ENCODE peak calls at places on chromosomes 7 and 10, in eight cellular contexts. F, G, I, J, U, R, M and O are unnamed samples.

GRCh38 chr10:35191523-35191922 is 64.9 kb downstream of the CREM start:
- DNase-seq in U (peak; percentile 54), F (no peak), G (no peak), J (no peak), M (no peak), R (peak; percentile 55), I (no peak), O (no peak)

GRCh38 chr7:47403341-47403866 is 178.5 kb downstream of the TNS3 start:
- DNase-seq in R (no peak), F (no peak), I (no peak), J (no peak), U (no peak), M (no peak), G (no peak), O (no peak)

GRCh38 chr7:7176421-7177043 is 5.8 kb upstream of the C1GALT1 start:
- DNase-seq in J (no peak), U (peak; percentile 78), M (no peak), R (peak; percentile 95), F (peak; percentile 84), I (no peak), G (no peak), O (no peak)

GRCh38 chr7:157033483-157034473 is 23.3 kb upstream of the MNX1 start:
- DNase-seq in M (no peak), R (no peak), G (no peak), U (no peak), I (no peak), F (no peak), J (peak; percentile 35), O (no peak)

GRCh38 chr7:35430547-35431153 is 176.8 kb upstream of the TBX20 start:
- DNase-seq in R (peak; percentile 36), M (no peak), I (no peak), G (no peak), U (peak; percentile 21), J (no peak), F (peak; percentile 52), O (no peak)

GRCh38 chr7:77427996-77428603 is 12.0 kb upstream of the GSAP start:
- DNase-seq in M (no peak), G (no peak), I (no peak), F (peak; percentile 77), R (peak; percentile 92), U (peak; percentile 67), J (no peak), O (no peak)

GRCh38 chr10:47456096-47456485 is 27.8 kb downstream of the ANXA8 start:
- DNase-seq in U (no peak), R (no peak), F (no peak), J (no peak), I (peak; percentile 2), M (no peak), G (peak; percentile 50), O (no peak)

GRCh38 chr10:73405556-73405955 is 8.3 kb downstream of the ANXA7 start:
- DNase-seq in R (no peak), F (no peak), U (no peak), I (no peak), G (no peak), M (no peak), J (no peak), O (no peak)

GRCh38 chr10:30373596-30374327 is 24.7 kb upstream of the MTPAP start:
- DNase-seq in M (no peak), R (no peak), U (no peak), G (no peak), F (no peak), I (no peak), J (no peak), O (no peak)

GRCh38 chr10:30379983-30380382 is 30.9 kb upstream of the MTPAP start:
- DNase-seq in I (no peak), R (no peak), U (no peak), G (no peak), M (no peak), F (no peak), J (no peak), O (no peak)

GRCh38 chr10:30374353-30374752 is 25.3 kb upstream of the MTPAP start:
- DNase-seq in R (peak; percentile 32), G (no peak), J (no peak), F (peak; percentile 4), U (no peak), M (no peak), I (no peak), O (no peak)

GRCh38 chr10:30383366-30383765 is 34.3 kb upstream of the MTPAP start:
- DNase-seq in M (no peak), U (peak; percentile 46), R (no peak), J (no peak), G (no peak), I (no peak), F (no peak), O (no peak)

DNA sequence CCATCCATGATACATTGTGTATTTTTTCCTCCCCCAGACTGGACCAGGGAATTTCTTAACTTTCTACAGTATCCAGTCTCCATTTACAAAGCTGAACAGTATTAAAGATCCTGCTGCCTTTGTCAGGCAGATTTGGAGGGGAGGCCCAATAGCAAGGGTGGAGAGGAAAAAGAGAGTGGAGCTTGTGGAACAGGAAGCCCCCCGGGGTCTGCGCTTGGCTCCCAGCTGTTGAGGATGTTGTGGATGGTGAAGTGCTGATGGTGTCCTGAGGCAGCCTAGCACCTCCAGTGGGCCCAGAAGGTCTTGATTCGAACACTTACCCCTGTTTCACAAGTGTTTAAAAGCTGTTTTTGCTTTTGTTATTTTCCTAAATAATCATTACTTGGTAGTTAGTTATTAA is 29.5 kb upstream of the MTPAP start:
- DNase-seq in F (no peak), M (no peak), G (no peak), R (no peak), I (no peak), U (no peak), J (no peak), O (no peak)
- TF ChIP-seq CTCF in F (no peak), M (no peak), G (no peak), R (no peak), I (no peak), U (no peak), J (no peak), O (no peak)

GRCh38 chr7:78768859-78769258 is 684.6 kb downstream of the MAGI2 start:
- DNase-seq in I (no peak), G (no peak), R (peak; percentile 1), F (no peak), U (no peak), M (no peak), J (no peak), O (peak; percentile 17)

GRCh38 chr7:78769551-78770101 is 683.8 kb downstream of the MAGI2 start:
- DNase-seq in I (peak; percentile 26), G (no peak), J (no peak), F (no peak), U (no peak), R (peak; percentile 5), M (no peak), O (peak; percentile 18)

GRCh38 chr7:78765985-78766729 is 687.3 kb downstream of the MAGI2 start:
- DNase-seq in R (no peak), F (no peak), J (no peak), G (no peak), M (no peak), I (no peak), U (no peak), O (no peak)

DNA sequence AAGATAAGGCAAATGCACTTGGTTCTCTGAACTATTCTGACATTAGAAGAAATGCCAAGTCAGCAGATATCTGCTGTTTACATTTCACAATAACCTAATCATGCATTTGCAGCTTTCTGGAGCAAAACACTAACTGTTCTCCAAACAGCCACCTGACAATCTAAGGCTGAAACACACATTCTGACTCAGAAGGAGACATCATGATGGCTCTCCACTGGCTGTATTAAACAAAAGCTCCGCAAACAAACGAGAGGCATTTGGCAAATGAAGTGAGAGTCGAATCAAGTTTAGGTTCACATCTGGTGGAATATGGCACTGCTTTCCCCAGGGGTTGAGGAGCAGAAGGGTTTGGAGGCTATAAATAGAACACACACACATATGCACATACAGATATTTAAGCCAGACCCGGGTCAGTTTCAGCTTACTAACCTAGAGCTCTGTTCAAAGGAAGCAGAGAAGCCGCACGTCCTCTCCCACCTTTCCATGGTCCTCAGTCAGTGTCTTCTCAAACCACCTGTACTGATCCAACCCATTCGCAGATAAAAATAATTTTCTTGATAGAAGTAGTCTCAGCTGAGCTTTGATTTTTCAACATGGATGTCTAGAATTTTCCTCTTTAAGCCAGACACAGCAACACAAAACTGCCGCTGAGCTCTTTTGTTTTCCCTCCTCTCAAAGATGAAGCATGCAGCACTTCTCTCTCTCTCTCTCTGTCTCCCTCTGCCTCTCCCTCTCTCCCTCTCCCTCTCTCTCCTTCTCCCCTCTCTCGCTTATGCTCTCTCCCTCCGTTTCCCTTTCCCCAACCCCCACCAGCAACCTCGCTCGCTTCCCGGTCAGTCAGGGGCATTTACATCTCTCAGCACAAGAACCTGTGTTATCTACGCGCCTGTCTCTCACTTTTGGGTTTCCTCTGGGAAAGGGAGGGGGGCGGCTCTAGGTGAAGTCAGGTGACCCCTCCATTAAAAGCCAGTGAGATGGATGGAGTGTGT is 682.8 kb downstream of the MAGI2 start:
- DNase-seq in M (peak; percentile 37), F (no peak), J (no peak), U (no peak), I (no peak), G (no peak), R (peak; percentile 13), O (peak; percentile 68)
- TF ChIP-seq CTCF in M (no peak), F (no peak), J (no peak), U (no peak), I (no peak), G (no peak), R (no peak), O (no peak)

DNA sequence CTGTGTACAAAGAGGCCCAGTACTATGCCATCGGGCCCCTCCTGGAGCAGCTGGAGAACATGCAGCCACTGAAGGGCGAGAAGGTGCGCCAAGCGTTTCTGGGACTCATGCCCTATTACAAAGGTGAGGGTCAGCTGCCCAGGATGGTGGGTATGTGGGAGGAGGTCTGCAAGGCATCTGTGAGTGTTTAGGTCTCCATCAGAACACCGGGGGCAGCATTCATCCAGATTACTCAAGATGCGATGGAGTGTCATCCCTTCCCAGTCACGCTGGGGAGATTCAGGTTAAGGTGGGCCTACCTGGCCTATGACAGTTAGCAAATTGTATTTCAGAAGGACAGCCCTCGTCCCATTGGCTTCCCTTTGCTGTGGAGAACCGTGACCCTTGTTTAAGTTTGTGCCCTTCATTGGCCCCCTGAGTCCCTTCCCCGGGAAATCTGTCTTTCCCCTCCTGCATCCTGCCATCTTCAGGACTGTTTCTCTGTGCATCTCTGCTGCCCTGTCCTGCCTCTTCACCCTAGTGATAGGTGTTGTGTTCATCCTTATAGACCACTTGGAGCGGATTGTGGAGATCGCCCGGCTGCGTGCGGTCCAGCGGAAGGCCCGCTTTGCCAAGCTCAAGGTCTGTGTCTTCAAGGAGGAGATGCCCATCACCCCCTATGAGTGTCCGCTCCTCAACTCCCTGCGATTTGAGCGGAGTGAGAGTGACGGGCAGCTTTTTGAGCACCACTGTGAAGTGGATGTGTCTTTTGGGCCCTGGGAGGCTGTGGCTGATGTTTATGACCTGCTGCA is 9.8 kb downstream of the KCTD7 start:
- DNase-seq in G (no peak), I (no peak), F (no peak), R (no peak), U (no peak), M (no peak), J (no peak), O (no peak)
- TF ChIP-seq CTCF in G (no peak), I (no peak), F (peak; percentile 10), R (no peak), U (no peak), M (no peak), J (no peak), O (no peak)

DNA sequence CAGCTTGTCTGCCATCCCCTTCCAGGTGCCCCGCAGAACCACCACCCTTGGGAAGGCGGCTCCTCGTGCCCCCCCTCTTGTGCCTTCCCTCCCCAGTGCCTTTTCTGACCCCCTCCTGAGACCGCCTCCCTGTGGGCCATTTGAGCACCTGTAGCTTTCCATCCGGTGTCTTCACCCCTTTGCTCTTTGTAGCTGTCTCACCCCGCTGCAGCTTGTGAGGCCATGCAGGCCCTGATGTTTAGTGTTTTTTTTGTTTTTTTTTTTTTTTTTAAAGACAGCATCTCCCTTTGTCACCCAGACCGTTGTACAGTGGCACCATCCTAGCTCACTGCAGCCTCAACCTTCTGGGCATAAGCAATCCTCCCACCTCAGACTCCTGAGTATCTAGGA is 52.5 kb downstream of the CUX1 start:
- DNase-seq in M (no peak), I (no peak), F (no peak), J (no peak), R (no peak), G (no peak), U (no peak), O (no peak)
- TF ChIP-seq CTCF in M (no peak), I (no peak), F (no peak), J (no peak), R (no peak), G (no peak), U (no peak), O (no peak)